ENCODE peak calls at places on chromosomes 11 and 22, in four cellular contexts. O, P, B and F are unnamed samples.
A peak's percentile ranks its signal among the peaks of the same experiment; 100 is the strongest.

GRCh38 chr11:10943968-10944367 is 86.1 kb upstream of the ZBED5 start:
- DNase-seq in O (no peak), P (no peak), B (no peak), F (no peak)

GRCh38 chr22:42379961-42380537 is 52.2 kb downstream of the NFAM1 start:
- DNase-seq in O (no peak), P (no peak), B (no peak), F (no peak)

GRCh38 chr11:86138958-86139357 is 70.1 kb upstream of the PICALM start:
- DNase-seq in O (peak; percentile 84), P (no peak), B (no peak), F (no peak)

GRCh38 chr22:18032455-18033101 is 8.2 kb upstream of the MICAL3 start:
- DNase-seq in O (no peak), P (no peak), B (no peak), F (no peak)

GRCh38 chr22:46679711-46680269 is 58.3 kb downstream of the CERK start:
- DNase-seq in O (no peak), P (no peak), B (no peak), F (no peak)

GRCh38 chr11:69770525-69770924 is 4.6 kb downstream of the FGF4 start:
- DNase-seq in O (no peak), P (no peak), B (no peak), F (peak; percentile 26)

GRCh38 chr11:46649180-46649738 is 31.9 kb downstream of the ATG13 start:
- DNase-seq in O (no peak), P (peak; percentile 37), B (no peak), F (no peak)

GRCh38 chr11:102850973-102851745 is 7.8 kb upstream of the MMP3 start:
- DNase-seq in O (no peak), P (no peak), B (no peak), F (no peak)

GRCh38 chr22:41479671-41480396 is 10.9 kb downstream of the ACO2 start:
- DNase-seq in O (no peak), P (no peak), B (no peak), F (no peak)

GRCh38 chr11:66478823-66479740 is 1.2 kb upstream of the DPP3 start:
- DNase-seq in O (no peak), P (peak; percentile 24), B (peak; percentile 51), F (no peak)

GRCh38 chr11:15710593-15711260 is 596.0 kb downstream of the INSC start:
- DNase-seq in O (no peak), P (no peak), B (no peak), F (no peak)

GRCh38 chr11:66373261-66373660 is 1.7 kb upstream of the SLC29A2 start:
- DNase-seq in O (no peak), P (no peak), B (no peak), F (peak; percentile 4)

GRCh38 chr22:31800065-31800464 is 46.2 kb downstream of the DEPDC5 start:
- DNase-seq in O (no peak), P (no peak), B (no peak), F (no peak)

GRCh38 chr11:12242071-12242672 is 131.8 kb downstream of the MICAL2 start:
- DNase-seq in O (no peak), P (no peak), B (no peak), F (no peak)

GRCh38 chr22:41334951-41335635 is 33.8 kb downstream of the ZC3H7B start:
- DNase-seq in O (no peak), P (no peak), B (no peak), F (no peak)

GRCh38 chr11:73189723-73190556 is 28.1 kb upstream of the P2RY2 start:
- DNase-seq in O (no peak), P (no peak), B (no peak), F (no peak)

GRCh38 chr11:75858613-75859012 is 43.6 kb downstream of the UVRAG start:
- DNase-seq in O (no peak), P (no peak), B (no peak), F (no peak)

GRCh38 chr22:39144101-39144815 is 8.2 kb downstream of the CBX7 start:
- DNase-seq in O (peak; percentile 56), P (no peak), B (no peak), F (no peak)

GRCh38 chr11:45042560-45042959 is 91.9 kb upstream of the TP53I11 start:
- DNase-seq in O (no peak), P (no peak), B (no peak), F (no peak)

GRCh38 chr11:20011294-20011951 is 148.9 kb downstream of the DBX1 start:
- DNase-seq in O (no peak), P (peak; percentile 66), B (no peak), F (no peak)

GRCh38 chr22:19994851-19995610 is 21.6 kb downstream of the ARVCF start:
- DNase-seq in O (no peak), P (no peak), B (no peak), F (no peak)

GRCh38 chr11:66113132-66113856 is 43.2 kb downstream of the PACS1 start:
- DNase-seq in O (no peak), P (peak; percentile 53), B (no peak), F (no peak)

GRCh38 chr22:35475545-35475944 is 65.1 kb upstream of the RASD2 start:
- DNase-seq in O (no peak), P (no peak), B (no peak), F (no peak)

GRCh38 chr11:24496728-24497396 is at the start of gene LUZP2:
- DNase-seq in O (no peak), P (no peak), B (no peak), F (peak; percentile 33)

GRCh38 chr22:49350441-49351121 is 477.1 kb downstream of the BRD1 start:
- DNase-seq in O (no peak), P (no peak), B (no peak), F (no peak)

GRCh38 chr11:69637956-69638871 is 2.7 kb upstream of the CCND1 start:
- DNase-seq in O (no peak), P (no peak), B (no peak), F (peak; percentile 67)

DNA sequence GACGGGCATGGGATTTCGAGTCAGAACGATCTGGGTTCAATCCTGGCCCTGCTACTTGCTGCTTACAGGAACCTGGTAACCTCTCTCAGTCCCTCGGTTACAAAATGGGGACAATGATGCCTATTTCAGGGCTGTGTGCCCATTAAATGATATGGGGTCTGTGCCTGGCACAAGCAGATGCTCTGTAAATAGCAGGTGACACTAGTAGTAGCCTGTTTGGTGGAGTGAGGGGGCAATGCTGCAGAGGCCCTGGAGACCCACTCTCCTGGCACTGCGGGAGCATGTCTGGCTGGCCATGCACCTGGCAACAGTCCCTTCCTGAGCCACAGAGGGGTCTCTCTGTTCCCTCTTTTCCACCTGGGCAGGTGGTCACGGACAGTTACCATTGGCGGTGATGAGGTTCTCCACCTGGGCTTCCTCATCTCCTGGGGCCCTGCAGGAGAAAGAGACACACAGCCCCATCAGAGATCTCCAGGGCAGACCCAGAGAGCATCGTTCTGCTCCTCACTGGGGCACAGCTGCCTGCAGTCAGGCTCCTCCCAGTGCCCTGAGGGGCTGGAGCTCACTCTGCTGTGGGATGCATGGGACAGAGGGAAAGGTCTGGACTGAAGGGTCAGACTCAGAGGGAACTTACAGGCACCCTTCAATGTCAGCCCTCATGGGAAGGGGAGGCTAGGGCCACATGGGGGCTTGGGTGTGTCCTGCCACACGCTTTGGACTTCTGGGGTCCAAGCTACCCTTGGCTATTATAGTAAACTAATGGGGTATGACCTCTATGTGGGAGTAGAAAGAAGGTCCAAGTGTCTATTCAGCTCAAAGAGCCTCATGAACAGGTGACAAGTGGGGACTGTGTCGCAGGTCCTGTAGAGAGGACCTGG is 15.6 kb upstream of the FXYD2 start:
- DNase-seq in O (no peak), P (no peak), B (no peak), F (no peak)
- TF ChIP-seq SP1 in O (no peak), P (no peak), B (no peak), F (no peak)

GRCh38 chr11:59243633-59244032 is 30.9 kb upstream of the MPEG1 start:
- DNase-seq in O (no peak), P (no peak), B (no peak), F (no peak)

GRCh38 chr11:59240322-59240721 is 27.6 kb upstream of the MPEG1 start:
- DNase-seq in O (no peak), P (no peak), B (no peak), F (no peak)
- TF ChIP-seq BHLHE40 in O (no peak), P (no peak), B (no peak), F (no peak)

GRCh38 chr11:111358038-111359001 is 20.8 kb downstream of the POU2AF1 start:
- DNase-seq in O (no peak), P (no peak), B (no peak), F (no peak)
- TF ChIP-seq FOXK2 in O (no peak), P (no peak), B (no peak), F (no peak)

GRCh38 chr22:36612458-36612857 is 83.5 kb upstream of the EIF3D start:
- DNase-seq in O (no peak), P (no peak), B (no peak), F (no peak)
- TF ChIP-seq SP1 in O (no peak), P (no peak), B (no peak), F (no peak)

DNA sequence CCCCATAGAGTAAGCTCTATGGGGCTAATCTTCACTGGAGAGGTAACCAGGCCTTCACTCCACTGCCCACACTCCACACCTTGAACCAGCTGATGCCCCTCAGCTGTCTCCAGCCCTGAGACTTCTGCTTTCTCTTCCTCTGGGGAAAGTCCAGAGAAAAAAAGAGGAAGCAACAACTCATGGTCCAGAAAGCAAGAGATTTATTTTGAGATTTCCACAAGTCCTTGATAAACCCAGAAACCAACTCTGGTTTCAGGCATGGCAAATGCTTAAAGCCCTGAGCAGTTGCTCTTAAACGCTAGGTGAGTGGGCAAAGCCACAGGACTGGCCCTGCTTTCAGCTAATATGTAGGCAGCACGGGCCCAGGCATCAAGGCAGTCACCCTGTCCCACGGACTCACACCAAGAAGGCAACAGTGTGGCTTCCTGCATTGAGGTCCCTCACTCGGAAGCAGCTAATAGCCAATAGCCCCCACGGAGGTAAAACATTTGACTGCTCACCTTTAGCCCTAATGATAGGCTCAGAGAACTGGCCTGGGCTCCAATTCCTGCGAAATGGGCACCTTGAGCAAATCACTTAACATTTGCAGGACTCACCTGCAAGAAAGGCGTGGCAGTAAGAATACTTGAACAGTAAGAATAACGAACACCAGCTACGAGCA is 4.3 kb downstream of the CYB561A3 start:
- DNase-seq in O (peak; percentile 92), P (no peak), B (no peak), F (no peak)
- TF ChIP-seq BHLHE40 in O (peak; percentile 72), P (no peak), B (no peak), F (no peak)